ENCODE peak calls at places on chromosomes 3 and 15, in seven cellular contexts. One of them, this sample, is unnamed.

GRCh38 chr3:535566-536416 is 339.2 kb downstream of the CHL1 start:
- DNase-seq in gastrocnemius medialis: no peak
- DNase-seq in K562: peak; percentile 6
- DNase-seq in spleen: peak; percentile 78
- DNase-seq in stomach: no peak
- DNase-seq in uterus: no peak
- DNase-seq in right lobe of liver: no peak
- DNase-seq in this sample: peak; percentile 73

GRCh38 chr3:106825962-106826605 is 551.2 kb upstream of the CCDC54 start:
- DNase-seq in K562: no peak
- DNase-seq in right lobe of liver: no peak
- DNase-seq in spleen: no peak
- DNase-seq in stomach: no peak
- DNase-seq in uterus: no peak
- DNase-seq in gastrocnemius medialis: no peak
- DNase-seq in this sample: no peak

GRCh38 chr15:26722621-26723160 is 50.2 kb downstream of the GABRB3 start:
- DNase-seq in stomach: no peak
- DNase-seq in uterus: no peak
- DNase-seq in spleen: no peak
- DNase-seq in gastrocnemius medialis: no peak
- DNase-seq in K562: no peak
- DNase-seq in right lobe of liver: no peak
- DNase-seq in this sample: no peak

GRCh38 chr15:39022532-39023305 is 458.1 kb upstream of the RASGRP1 start:
- DNase-seq in stomach: no peak
- DNase-seq in gastrocnemius medialis: peak; percentile 22
- DNase-seq in right lobe of liver: no peak
- DNase-seq in spleen: no peak
- DNase-seq in K562: no peak
- DNase-seq in uterus: no peak
- DNase-seq in this sample: no peak

GRCh38 chr15:63260786-63261185 is 16.6 kb upstream of the APH1B start:
- DNase-seq in stomach: no peak
- DNase-seq in right lobe of liver: no peak
- DNase-seq in K562: no peak
- DNase-seq in spleen: no peak
- DNase-seq in uterus: no peak
- DNase-seq in gastrocnemius medialis: no peak
- DNase-seq in this sample: no peak

GRCh38 chr15:62153228-62153627 is 11.9 kb downstream of the C2CD4B start:
- DNase-seq in stomach: no peak
- DNase-seq in K562: no peak
- DNase-seq in right lobe of liver: no peak
- DNase-seq in uterus: no peak
- DNase-seq in spleen: no peak
- DNase-seq in gastrocnemius medialis: no peak
- DNase-seq in this sample: no peak

GRCh38 chr3:192943384-192943783 is 25.7 kb upstream of the MB21D2 start:
- DNase-seq in gastrocnemius medialis: no peak
- DNase-seq in right lobe of liver: no peak
- DNase-seq in uterus: no peak
- DNase-seq in stomach: no peak
- DNase-seq in K562: no peak
- DNase-seq in spleen: no peak
- DNase-seq in this sample: no peak

GRCh38 chr3:5029715-5030114 is 50.5 kb downstream of the BHLHE40 start:
- DNase-seq in uterus: no peak
- DNase-seq in gastrocnemius medialis: no peak
- DNase-seq in spleen: no peak
- DNase-seq in K562: no peak
- DNase-seq in stomach: no peak
- DNase-seq in right lobe of liver: no peak
- DNase-seq in this sample: no peak

GRCh38 chr3:79286882-79287281 is 480.9 kb downstream of the ROBO1 start:
- DNase-seq in stomach: no peak
- DNase-seq in gastrocnemius medialis: no peak
- DNase-seq in K562: no peak
- DNase-seq in right lobe of liver: no peak
- DNase-seq in uterus: no peak
- DNase-seq in spleen: no peak
- DNase-seq in this sample: no peak

GRCh38 chr3:115381573-115381912 is 234.5 kb upstream of the ZBTB20 start:
- DNase-seq in stomach: no peak
- DNase-seq in K562: no peak
- DNase-seq in spleen: no peak
- DNase-seq in uterus: no peak
- DNase-seq in gastrocnemius medialis: no peak
- DNase-seq in right lobe of liver: no peak
- DNase-seq in this sample: no peak

GRCh38 chr3:45881031-45882022 is 5.0 kb upstream of the CCR9 start:
- DNase-seq in K562: peak; percentile 89
- DNase-seq in uterus: no peak
- DNase-seq in right lobe of liver: no peak
- DNase-seq in stomach: no peak
- DNase-seq in gastrocnemius medialis: no peak
- DNase-seq in spleen: no peak
- DNase-seq in this sample: no peak

GRCh38 chr15:62584301-62585235 is 419.5 kb upstream of the C2CD4B start:
- DNase-seq in gastrocnemius medialis: no peak
- DNase-seq in stomach: no peak
- DNase-seq in K562: no peak
- DNase-seq in spleen: no peak
- DNase-seq in uterus: no peak
- DNase-seq in right lobe of liver: no peak
- DNase-seq in this sample: no peak

GRCh38 chr3:167228135-167228534 is 152.0 kb downstream of the ZBBX start:
- DNase-seq in uterus: no peak
- DNase-seq in K562: no peak
- DNase-seq in spleen: no peak
- DNase-seq in right lobe of liver: no peak
- DNase-seq in gastrocnemius medialis: no peak
- DNase-seq in stomach: no peak
- DNase-seq in this sample: no peak

GRCh38 chr3:72594615-72595215 is 253.5 kb downstream of the SHQ1 start:
- DNase-seq in right lobe of liver: no peak
- DNase-seq in K562: no peak
- DNase-seq in spleen: no peak
- DNase-seq in uterus: no peak
- DNase-seq in gastrocnemius medialis: no peak
- DNase-seq in stomach: no peak
- DNase-seq in this sample: no peak

GRCh38 chr15:70854669-70854976 is 666 bp upstream of the LARP6 start:
- DNase-seq in K562: no peak
- DNase-seq in uterus: peak; percentile 42
- DNase-seq in right lobe of liver: no peak
- DNase-seq in gastrocnemius medialis: no peak
- DNase-seq in spleen: no peak
- DNase-seq in stomach: no peak
- DNase-seq in this sample: no peak

GRCh38 chr3:58161435-58162398 is 49.1 kb downstream of the DNASE1L3 start:
- DNase-seq in K562: peak; percentile 94
- DNase-seq in gastrocnemius medialis: no peak
- DNase-seq in spleen: no peak
- DNase-seq in uterus: peak; percentile 86
- DNase-seq in right lobe of liver: peak; percentile 78
- DNase-seq in stomach: peak; percentile 75
- DNase-seq in this sample: peak; percentile 91

GRCh38 chr3:69451594-69451993 is 65.7 kb upstream of the FRMD4B start:
- DNase-seq in right lobe of liver: no peak
- DNase-seq in K562: no peak
- DNase-seq in gastrocnemius medialis: no peak
- DNase-seq in spleen: no peak
- DNase-seq in stomach: no peak
- DNase-seq in uterus: no peak
- DNase-seq in this sample: no peak

GRCh38 chr15:99974246-99974645 is 241.0 kb upstream of the LYSMD4 start:
- DNase-seq in K562: no peak
- DNase-seq in gastrocnemius medialis: no peak
- DNase-seq in spleen: peak; percentile 59
- DNase-seq in uterus: no peak
- DNase-seq in stomach: no peak
- DNase-seq in right lobe of liver: no peak
- DNase-seq in this sample: no peak

GRCh38 chr3:151871639-151872468 is 1.6 kb upstream of the SUCNR1 start:
- DNase-seq in right lobe of liver: no peak
- DNase-seq in spleen: no peak
- DNase-seq in stomach: no peak
- DNase-seq in uterus: no peak
- DNase-seq in gastrocnemius medialis: no peak
- DNase-seq in K562: peak; percentile 69
- DNase-seq in this sample: no peak

GRCh38 chr3:134423153-134423552 is 48.9 kb upstream of the AMOTL2 start:
- DNase-seq in spleen: no peak
- DNase-seq in K562: no peak
- DNase-seq in stomach: no peak
- DNase-seq in uterus: no peak
- DNase-seq in gastrocnemius medialis: no peak
- DNase-seq in right lobe of liver: no peak
- DNase-seq in this sample: no peak

GRCh38 chr15:40930430-40931299 is 1.5 kb downstream of the DLL4 start:
- DNase-seq in K562: peak; percentile 83
- DNase-seq in spleen: peak; percentile 77
- DNase-seq in gastrocnemius medialis: no peak
- DNase-seq in stomach: no peak
- DNase-seq in right lobe of liver: peak; percentile 67
- DNase-seq in uterus: peak; percentile 66
- DNase-seq in this sample: no peak

GRCh38 chr15:85402195-85402921 is 22.0 kb downstream of the AKAP13 start:
- DNase-seq in K562: no peak
- DNase-seq in uterus: no peak
- DNase-seq in gastrocnemius medialis: no peak
- DNase-seq in right lobe of liver: no peak
- DNase-seq in stomach: no peak
- DNase-seq in spleen: no peak
- DNase-seq in this sample: no peak
- H3K4me3 ChIP-seq in K562: no peak overlapping the region
- H3K4me3 ChIP-seq in uterus: no peak overlapping the region
- H3K4me3 ChIP-seq in gastrocnemius medialis: no peak overlapping the region
- H3K4me3 ChIP-seq in right lobe of liver: no peak overlapping the region
- H3K4me3 ChIP-seq in stomach: no peak overlapping the region
- H3K4me3 ChIP-seq in spleen: no peak overlapping the region
- H3K4me3 ChIP-seq in this sample: no peak overlapping the region

GRCh38 chr3:71391361-71391760 is 192.2 kb downstream of the FOXP1 start:
- DNase-seq in stomach: no peak
- DNase-seq in uterus: no peak
- DNase-seq in spleen: no peak
- DNase-seq in right lobe of liver: no peak
- DNase-seq in K562: no peak
- DNase-seq in gastrocnemius medialis: no peak
- DNase-seq in this sample: no peak

GRCh38 chr3:71389911-71390573 is 193.5 kb downstream of the FOXP1 start:
- DNase-seq in stomach: peak; percentile 74
- DNase-seq in uterus: peak; percentile 32
- DNase-seq in spleen: peak; percentile 78
- DNase-seq in gastrocnemius medialis: peak; percentile 25
- DNase-seq in K562: no peak
- DNase-seq in right lobe of liver: peak; percentile 53
- DNase-seq in this sample: peak; percentile 76

GRCh38 chr3:71385040-71385685 is 198.4 kb downstream of the FOXP1 start:
- DNase-seq in right lobe of liver: no peak
- DNase-seq in gastrocnemius medialis: no peak
- DNase-seq in stomach: no peak
- DNase-seq in uterus: no peak
- DNase-seq in spleen: no peak
- DNase-seq in K562: no peak
- DNase-seq in this sample: no peak

GRCh38 chr3:71389191-71389590 is 194.3 kb downstream of the FOXP1 start:
- DNase-seq in uterus: no peak
- DNase-seq in stomach: no peak
- DNase-seq in right lobe of liver: no peak
- DNase-seq in K562: no peak
- DNase-seq in spleen: no peak
- DNase-seq in gastrocnemius medialis: no peak
- DNase-seq in this sample: no peak

GRCh38 chr3:71388535-71389120 is 194.9 kb downstream of the FOXP1 start:
- DNase-seq in spleen: no peak
- DNase-seq in K562: no peak
- DNase-seq in stomach: no peak
- DNase-seq in gastrocnemius medialis: no peak
- DNase-seq in right lobe of liver: no peak
- DNase-seq in uterus: no peak
- DNase-seq in this sample: no peak
- H3K27me3 ChIP-seq in spleen: no peaks in the 10 kb centered on the region
- H3K27me3 ChIP-seq in K562: no peaks in the 10 kb centered on the region
- H3K27me3 ChIP-seq in stomach: no peaks in the 10 kb centered on the region
- H3K27me3 ChIP-seq in gastrocnemius medialis: no peaks in the 10 kb centered on the region
- H3K27me3 ChIP-seq in right lobe of liver: no peaks in the 10 kb centered on the region
- H3K27me3 ChIP-seq in uterus: no peaks in the 10 kb centered on the region
- H3K27me3 ChIP-seq in this sample: no peaks in the 10 kb centered on the region

DNA sequence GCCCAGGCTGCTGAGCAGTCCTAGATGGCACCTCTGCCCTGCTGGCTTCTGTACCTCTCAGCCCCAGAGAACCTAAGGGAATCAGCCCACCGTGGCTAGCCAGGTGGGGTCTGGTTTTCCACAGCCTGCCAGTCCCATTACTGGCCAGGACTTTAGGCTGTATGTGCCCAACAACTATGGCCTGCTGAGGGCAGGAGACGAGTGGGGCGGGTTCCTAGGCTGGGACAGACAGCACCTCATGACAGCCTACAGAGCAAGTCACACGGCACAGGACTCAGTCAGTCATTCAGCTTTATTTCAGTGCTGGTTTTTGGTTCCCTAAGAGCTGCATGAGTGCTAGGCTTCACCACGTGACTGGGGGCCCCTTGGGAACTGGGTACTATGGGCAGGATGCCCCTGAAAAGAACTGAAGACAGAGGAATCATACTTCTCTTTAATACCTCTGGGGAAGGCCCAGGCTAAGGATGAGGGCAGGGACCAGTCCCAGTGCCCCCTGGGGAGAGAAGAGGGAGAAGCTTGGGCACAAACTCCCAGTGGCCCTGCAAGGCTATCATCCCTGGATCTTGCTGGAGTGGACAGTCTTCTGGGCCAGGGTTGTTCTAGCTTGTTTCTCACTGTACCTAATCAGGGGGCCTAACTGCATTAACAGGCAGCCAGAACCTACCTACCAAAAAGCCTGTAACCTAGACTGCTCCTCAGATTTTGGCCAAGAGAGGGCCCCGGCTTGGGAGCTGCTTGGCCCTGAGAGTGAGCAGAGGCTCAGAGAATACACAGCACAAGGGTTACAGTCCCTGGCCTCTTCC is 14.8 kb downstream of the CLK3 start:
- DNase-seq in gastrocnemius medialis: no peak
- DNase-seq in stomach: no peak
- DNase-seq in K562: no peak
- DNase-seq in right lobe of liver: no peak
- DNase-seq in spleen: peak; percentile 90
- DNase-seq in uterus: no peak
- DNase-seq in this sample: no peak
- TF ChIP-seq POLR2A in gastrocnemius medialis: no peak
- TF ChIP-seq POLR2A in stomach: no peak
- TF ChIP-seq POLR2A in K562: peak; percentile 69
- TF ChIP-seq POLR2A in right lobe of liver: no peak
- TF ChIP-seq POLR2A in spleen: no peak
- TF ChIP-seq POLR2A in uterus: no peak
- TF ChIP-seq POLR2A in this sample: no peak

DNA sequence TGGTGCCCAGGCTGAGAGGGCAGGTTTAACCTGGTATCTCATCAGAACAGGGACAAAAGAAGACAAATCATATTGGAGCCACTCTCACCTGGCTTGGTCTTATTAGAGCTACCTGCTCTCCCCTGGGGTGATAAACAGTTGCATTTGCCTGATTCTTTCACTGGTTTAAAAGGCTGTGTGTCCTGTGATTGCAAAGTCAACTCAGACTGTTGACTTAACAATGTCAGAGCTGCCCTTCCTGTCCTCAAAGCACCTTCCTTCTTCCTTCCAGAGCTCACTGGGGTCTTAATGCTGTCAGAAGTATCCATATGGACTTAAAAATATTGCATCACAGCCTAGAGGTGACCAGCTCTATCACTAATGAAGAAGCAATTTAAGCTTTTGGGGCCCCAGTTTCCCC is 50.5 kb upstream of the MINAR1 start:
- DNase-seq in K562: no peak
- DNase-seq in right lobe of liver: no peak
- DNase-seq in spleen: no peak
- DNase-seq in gastrocnemius medialis: no peak
- DNase-seq in uterus: no peak
- DNase-seq in stomach: no peak
- DNase-seq in this sample: no peak
- H3K4me3 ChIP-seq in K562: no peak overlapping the region
- H3K4me3 ChIP-seq in right lobe of liver: no peak overlapping the region
- H3K4me3 ChIP-seq in spleen: no peak overlapping the region
- H3K4me3 ChIP-seq in gastrocnemius medialis: no peak overlapping the region
- H3K4me3 ChIP-seq in uterus: no peak overlapping the region
- H3K4me3 ChIP-seq in stomach: no peak overlapping the region
- H3K4me3 ChIP-seq in this sample: no peak overlapping the region